ENCODE peak calls at places on chromosome 13, in eight cellular contexts. E is prostate gland; R is cardiac muscle cell; U is heart right ventricle; T is effector memory CD4-positive, alpha-beta T cell; V is adrenal gland; D is left ventricle myocardium inferior; N is breast epithelium. P is an unnamed sample. For H3K9me3, the result is how much of the 10 kb centered on the place peaks cover.

GRCh38 chr13:42617262-42617661 is 43.3 kb downstream of the TNFSF11 start:
- DNase-seq in E (no peak), R (no peak), U (no peak), T (no peak), V (no peak), D (no peak), N (no peak), P (no peak)

GRCh38 chr13:90592943-90593342 is 754.5 kb upstream of the MIR17HG start:
- DNase-seq in E (no peak), R (no peak), U (no peak), T (no peak), V (no peak), D (no peak), N (no peak), P (no peak)

GRCh38 chr13:106376411-106377112 is 158.9 kb downstream of the EFNB2 start:
- DNase-seq in E (no peak), R (peak), U (no peak), T (no peak), V (no peak), D (no peak), N (no peak), P (no peak)

GRCh38 chr13:110054041-110054440 is 252.9 kb downstream of the COL4A1 start:
- DNase-seq in E (no peak), R (no peak), U (no peak), T (no peak), V (no peak), D (no peak), N (no peak), P (no peak)

GRCh38 chr13:20702945-20703784 is at the start of gene IL17D:
- DNase-seq in E (no peak), R (peak), U (no peak), T (no peak), V (no peak), D (no peak), N (no peak), P (peak)

GRCh38 chr13:43126420-43126819 is 103.0 kb downstream of the DNAJC15 start:
- DNase-seq in E (no peak), R (no peak), U (no peak), T (no peak), V (no peak), D (no peak), N (no peak), P (no peak)

GRCh38 chr13:80249906-80250513 is 90.9 kb downstream of the SPRY2 start:
- DNase-seq in E (no peak), R (no peak), U (no peak), T (no peak), V (no peak), D (no peak), N (no peak), P (no peak)

GRCh38 chr13:50227356-50227755 is 212.1 kb downstream of the KCNRG start:
- DNase-seq in E (no peak), R (no peak), U (no peak), T (no peak), V (no peak), D (no peak), N (no peak), P (no peak)

GRCh38 chr13:55087085-55087484 is 2053.6 kb upstream of the PRR20A start:
- DNase-seq in E (no peak), R (no peak), U (no peak), T (no peak), V (no peak), D (no peak), N (no peak), P (no peak)

GRCh38 chr13:48069573-48069972 is 25.3 kb downstream of the MED4 start:
- DNase-seq in E (no peak), R (no peak), U (no peak), T (no peak), V (no peak), D (no peak), N (no peak), P (no peak)
- H3K9me3 ChIP-seq in E (under half), R (under half), U (under half), T (under half), V (under half), D (half or more), N (under half), P (under half)

GRCh38 chr13:19085258-19085657 is 96.4 kb downstream of the TUBA3C start:
- DNase-seq in E (no peak), R (no peak), U (no peak), T (no peak), V (no peak), D (no peak), N (no peak), P (peak)
- H3K9me3 ChIP-seq in E (under half), R (under half), U (under half), T (under half), V (under half), D (under half), N (under half), P (under half)

GRCh38 chr13:94703271-94703670 is 9.1 kb downstream of the SOX21 start:
- DNase-seq in E (no peak), R (no peak), U (no peak), T (no peak), V (no peak), D (no peak), N (no peak), P (no peak)
- H3K9me3 ChIP-seq in E (under half), R (under half), U (under half), T (under half), V (under half), D (under half), N (under half), P (under half)

GRCh38 chr13:48070942-48071341 is 24.0 kb downstream of the MED4 start:
- DNase-seq in E (no peak), R (no peak), U (no peak), T (no peak), V (no peak), D (no peak), N (no peak), P (no peak)
- H3K9me3 ChIP-seq in E (under half), R (under half), U (under half), T (under half), V (under half), D (half or more), N (under half), P (under half)

DNA sequence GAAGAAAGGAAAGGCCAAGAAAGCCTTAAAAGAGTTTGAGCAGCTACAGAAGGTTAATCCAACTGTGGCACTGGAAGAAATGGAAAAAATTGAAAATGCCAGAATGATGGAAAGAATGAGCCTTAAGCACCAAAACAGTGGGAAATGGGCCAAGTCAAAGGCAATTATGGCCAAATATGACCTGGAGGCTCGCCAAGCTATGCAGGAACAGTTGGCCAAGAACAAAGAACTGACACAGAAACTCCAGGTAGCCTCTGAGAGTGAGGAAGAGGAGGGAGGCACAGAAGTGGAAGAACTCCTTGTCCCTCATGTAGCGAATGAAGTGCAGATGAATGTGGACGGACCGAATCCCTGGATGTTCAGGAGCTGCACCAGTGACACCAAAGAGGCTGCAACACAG is 5.1 kb downstream of the UTP14C start:
- DNase-seq in E (no peak), R (no peak), U (no peak), T (no peak), V (no peak), D (no peak), N (no peak), P (no peak)
- H3K9me3 ChIP-seq in E (under half), R (under half), U (under half), T (under half), V (under half), D (under half), N (under half), P (under half)

DNA sequence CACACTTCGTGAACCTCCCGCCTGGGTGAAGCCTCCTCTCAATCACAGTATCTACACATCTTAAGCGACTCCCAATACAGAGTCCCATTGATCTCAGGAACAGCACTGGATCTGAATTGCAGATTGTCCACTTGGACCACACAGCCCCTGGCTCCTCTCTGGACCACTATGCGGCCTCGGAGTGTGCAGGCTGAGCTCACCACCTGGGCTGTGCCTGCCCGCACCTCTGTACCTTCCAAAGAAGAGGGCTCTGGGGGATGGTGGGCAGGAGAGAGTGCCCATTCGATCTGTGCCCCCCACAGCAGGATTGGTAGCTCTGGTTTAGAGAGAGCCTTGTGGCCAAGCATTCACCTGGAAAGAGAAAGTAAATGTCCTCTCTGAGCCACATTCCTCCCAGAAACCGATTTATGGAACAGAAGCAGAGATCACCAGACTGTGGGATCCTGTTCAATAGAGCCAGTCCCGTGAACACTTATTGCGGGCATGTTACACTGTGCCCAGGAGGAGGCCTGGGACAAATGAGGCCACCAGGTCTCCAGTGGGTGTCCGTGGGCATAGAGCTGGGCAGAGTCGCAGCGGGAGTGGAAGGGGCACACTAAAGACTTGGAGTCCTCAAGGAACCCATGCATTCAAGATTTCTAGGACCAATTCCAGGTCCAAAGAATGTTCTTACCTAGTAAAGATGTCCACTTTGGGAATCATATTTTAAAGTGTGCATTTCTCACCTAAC is 141.6 kb upstream of the SOX1 start:
- DNase-seq in E (no peak), R (no peak), U (no peak), T (no peak), V (no peak), D (no peak), N (no peak), P (no peak)
- H3K9me3 ChIP-seq in E (under half), R (under half), U (under half), T (under half), V (under half), D (under half), N (under half), P (under half)

GRCh38 chr13:19157461-19157860 is 24.2 kb downstream of the TUBA3C start:
- DNase-seq in E (no peak), R (no peak), U (no peak), T (no peak), V (no peak), D (no peak), N (no peak), P (no peak)
- H3K9me3 ChIP-seq in E (under half), R (under half), U (under half), T (under half), V (under half), D (under half), N (under half), P (under half)

DNA sequence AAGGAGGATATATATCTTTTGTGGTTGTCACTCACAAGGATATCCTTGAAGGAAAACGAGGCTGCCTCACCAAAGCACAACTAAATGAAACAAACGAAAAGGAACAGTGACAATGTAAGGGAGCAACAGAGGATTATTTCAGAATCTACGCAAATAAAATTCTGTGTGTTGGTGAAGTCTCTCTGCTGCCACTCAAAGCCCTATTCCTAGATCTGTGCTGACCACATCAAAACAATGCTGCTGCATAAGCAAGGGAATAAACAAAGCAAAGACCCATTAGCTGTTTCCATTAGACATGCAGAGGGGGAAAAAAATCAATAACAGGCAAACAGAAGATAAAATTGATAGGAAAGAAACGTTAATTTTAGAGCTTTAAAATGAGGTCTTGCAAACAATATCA is 204.4 kb downstream of the MZT1 start:
- DNase-seq in E (no peak), R (no peak), U (no peak), T (no peak), V (no peak), D (no peak), N (no peak), P (no peak)
- H3K9me3 ChIP-seq in E (under half), R (under half), U (under half), T (under half), V (under half), D (under half), N (under half), P (under half)

GRCh38 chr13:112248909-112249592 is 127.1 kb upstream of the SPACA7 start:
- DNase-seq in E (no peak), R (no peak), U (no peak), T (no peak), V (no peak), D (no peak), N (no peak), P (no peak)
- H3K9me3 ChIP-seq in E (under half), R (under half), U (under half), T (under half), V (under half), D (under half), N (under half), P (under half)